ENCODE peak calls at places on chromosomes 1 and 21, in seven cellular contexts. X is T follicular helper cell; G is amniotic stem cell; Y is globus pallidus; Q is thoracic aorta; H is IMR-90; D is CD4-positive, alpha-beta memory T cell. V is an unnamed sample.

GRCh38 chr1:246427611-246428010 is 79.5 kb downstream of the SMYD3 start:
- DNase-seq in X (no peak), G (no peak), Y (no peak), Q (no peak), H (peak), D (no peak), V (no peak)

GRCh38 chr21:38263493-38263892 is 6.7 kb downstream of the KCNJ15 start:
- DNase-seq in X (no peak), G (no peak), Y (no peak), Q (no peak), H (peak), D (no peak), V (peak)

GRCh38 chr21:44947111-44947929 is 7.5 kb downstream of the SLX9 start:
- DNase-seq in X (no peak), G (no peak), Y (no peak), Q (no peak), H (no peak), D (no peak), V (no peak)

GRCh38 chr1:74593887-74594866 is 79.4 kb downstream of the ERICH3 start:
- DNase-seq in X (no peak), G (no peak), Y (no peak), Q (no peak), H (no peak), D (no peak), V (no peak)

GRCh38 chr1:30704765-30705509 is 18.4 kb downstream of the MATN1 start:
- DNase-seq in X (no peak), G (no peak), Y (no peak), Q (no peak), H (no peak), D (no peak), V (no peak)

GRCh38 chr1:209207126-209207700 is 376.3 kb upstream of the CAMK1G start:
- DNase-seq in X (no peak), G (no peak), Y (peak), Q (no peak), H (no peak), D (no peak), V (no peak)

GRCh38 chr1:45827256-45827655 is 23.8 kb downstream of the MAST2 start:
- DNase-seq in X (no peak), G (no peak), Y (no peak), Q (no peak), H (no peak), D (no peak), V (no peak)

GRCh38 chr1:216462061-216462775 is 39.0 kb upstream of the USH2A start:
- DNase-seq in X (no peak), G (peak), Y (no peak), Q (no peak), H (peak), D (no peak), V (no peak)

GRCh38 chr1:85201340-85202091 is 700 bp upstream of the SYDE2 start:
- DNase-seq in X (peak), G (no peak), Y (peak), Q (no peak), H (peak), D (peak), V (no peak)

V was measured in AG09309.